ENCODE peak calls at places on chromosomes 16 and 17, in six cellular contexts. M is uterus; J is activated CD8-positive, alpha-beta T cell treated with anti-CD3 and anti-CD28 coated beads for 36 hours; O is osteocyte; D is WTC11; P is foreskin keratinocyte. V is an unnamed sample.

GRCh38 chr16:81600275-81600674 is 155.7 kb downstream of the CMIP start:
- DNase-seq in M (no peak), J (no peak), O (no peak), D (no peak), P (peak), V (peak)

GRCh38 chr16:86874141-86874540 is 295.8 kb downstream of the FOXL1 start:
- DNase-seq in M (no peak), J (peak), O (no peak), D (peak), P (no peak), V (peak)

GRCh38 chr17:39838057-39838456 is 26.1 kb downstream of the IKZF3 start:
- DNase-seq in M (no peak), J (no peak), O (no peak), D (no peak), P (no peak), V (no peak)

GRCh38 chr16:852451-853185 is 52.1 kb upstream of the GNG13 start:
- DNase-seq in M (no peak), J (no peak), O (no peak), D (no peak), P (no peak), V (no peak)

GRCh38 chr16:83705856-83706255 is 101.9 kb upstream of the HSBP1 start:
- DNase-seq in M (no peak), J (no peak), O (no peak), D (no peak), P (no peak), V (no peak)

GRCh38 chr16:24850289-24850931 is 4.6 kb downstream of the SLC5A11 start:
- DNase-seq in M (no peak), J (peak), O (no peak), D (no peak), P (no peak), V (peak)

GRCh38 chr16:80174416-80174815 is 366.4 kb upstream of the DYNLRB2 start:
- DNase-seq in M (no peak), J (no peak), O (no peak), D (no peak), P (peak), V (peak)

GRCh38 chr16:75566889-75567255 is 693 bp downstream of the GABARAPL2 start:
- DNase-seq in M (no peak), J (peak), O (no peak), D (peak), P (no peak), V (peak)

GRCh38 chr17:38558751-38559024 is 47.1 kb downstream of the SRCIN1 start:
- DNase-seq in M (peak), J (no peak), O (no peak), D (no peak), P (no peak), V (no peak)

GRCh38 chr17:19341641-19342610 is 20.6 kb downstream of the B9D1 start:
- DNase-seq in M (peak), J (no peak), O (no peak), D (peak), P (no peak), V (no peak)

GRCh38 chr16:9212621-9213020 is 121.2 kb downstream of the HAPSTR1 start:
- DNase-seq in M (no peak), J (no peak), O (no peak), D (no peak), P (no peak), V (no peak)

GRCh38 chr16:46896314-46896968 is 12.3 kb downstream of the GPT2 start:
- DNase-seq in M (no peak), J (no peak), O (no peak), D (no peak), P (no peak), V (no peak)

GRCh38 chr17:75625813-75626486 is 7.3 kb upstream of the SMIM5 start:
- DNase-seq in M (no peak), J (peak), O (no peak), D (peak), P (no peak), V (peak)

GRCh38 chr17:42675348-42675983 is 1.3 kb downstream of the PLEKHH3 start:
- DNase-seq in M (no peak), J (no peak), O (no peak), D (no peak), P (no peak), V (peak)

GRCh38 chr17:64163468-64163867 is 33.5 kb upstream of the ERN1 start:
- DNase-seq in M (no peak), J (no peak), O (no peak), D (no peak), P (no peak), V (no peak)

GRCh38 chr16:57483725-57484514 is 2.4 kb downstream of the DOK4 start:
- DNase-seq in M (no peak), J (no peak), O (no peak), D (no peak), P (no peak), V (no peak)

GRCh38 chr17:67503184-67503583 is 126.1 kb downstream of the PITPNC1 start:
- DNase-seq in M (no peak), J (peak), O (no peak), D (no peak), P (no peak), V (peak)

GRCh38 chr16:81321537-81321936 is 6.8 kb downstream of the GAN start:
- DNase-seq in M (no peak), J (no peak), O (no peak), D (no peak), P (no peak), V (no peak)

GRCh38 chr17:5418858-5419355 is 555 bp downstream of the NUP88 start:
- DNase-seq in M (no peak), J (peak), O (no peak), D (no peak), P (peak), V (peak)

GRCh38 chr16:81280393-81280792 is 34.4 kb upstream of the GAN start:
- DNase-seq in M (no peak), J (no peak), O (no peak), D (no peak), P (no peak), V (no peak)

GRCh38 chr17:5508855-5509254 is 22.5 kb downstream of the MIS12 start:
- DNase-seq in M (no peak), J (no peak), O (no peak), D (peak), P (no peak), V (no peak)

GRCh38 chr16:3878610-3879009 is 1.9 kb downstream of the CREBBP start:
- DNase-seq in M (no peak), J (no peak), O (no peak), D (no peak), P (no peak), V (no peak)

GRCh38 chr17:36592316-36592710 is 634 bp downstream of the DHRS11 start:
- DNase-seq in M (no peak), J (peak), O (no peak), D (peak), P (no peak), V (no peak)

GRCh38 chr17:57732062-57732461 is 13.0 kb downstream of the CCDC182 start:
- DNase-seq in M (no peak), J (no peak), O (no peak), D (no peak), P (peak), V (no peak)

GRCh38 chr17:53979991-53980390 is 157.3 kb downstream of the KIF2B start:
- DNase-seq in M (no peak), J (no peak), O (no peak), D (no peak), P (no peak), V (no peak)

GRCh38 chr17:7336240-7337175 is at the start of gene ACAP1:
- DNase-seq in M (no peak), J (peak), O (no peak), D (peak), P (no peak), V (no peak)

GRCh38 chr16:57689772-57690558 is 4.6 kb upstream of the DRC7 start:
- DNase-seq in M (peak), J (peak), O (no peak), D (no peak), P (no peak), V (no peak)

GRCh38 chr16:15055141-15056053 is 477 bp downstream of the NTAN1 start:
- DNase-seq in M (peak), J (peak), O (no peak), D (peak), P (no peak), V (no peak)

GRCh38 chr17:58249270-58250133 is 11.1 kb downstream of the LPO start:
- DNase-seq in M (peak), J (peak), O (peak), D (peak), P (no peak), V (peak)

GRCh38 chr17:46866747-46867146 is 15.4 kb downstream of the WNT9B start:
- DNase-seq in M (no peak), J (no peak), O (no peak), D (no peak), P (no peak), V (no peak)

GRCh38 chr16:86512860-86513470 is 2.6 kb downstream of the FOXF1 start:
- DNase-seq in M (no peak), J (no peak), O (no peak), D (no peak), P (no peak), V (no peak)

GRCh38 chr16:4361033-4361943 is 10.2 kb upstream of the PAM16 start:
- DNase-seq in M (no peak), J (no peak), O (no peak), D (no peak), P (no peak), V (no peak)

GRCh38 chr16:14015017-14015416 is 56.1 kb upstream of the MRTFB start:
- DNase-seq in M (no peak), J (no peak), O (no peak), D (no peak), P (no peak), V (no peak)

GRCh38 chr17:16888413-16889087 is 83.4 kb downstream of the TNFRSF13B start:
- DNase-seq in M (no peak), J (no peak), O (peak), D (no peak), P (no peak), V (no peak)

GRCh38 chr17:28938552-28938951 is 12.8 kb downstream of the PHF12 start:
- DNase-seq in M (no peak), J (no peak), O (no peak), D (no peak), P (no peak), V (no peak)

GRCh38 chr17:72287586-72287985 is 166.8 kb downstream of the SOX9 start:
- DNase-seq in M (no peak), J (no peak), O (no peak), D (no peak), P (no peak), V (no peak)

GRCh38 chr17:68061512-68062313 is 26.2 kb downstream of the KPNA2 start:
- DNase-seq in M (no peak), J (no peak), O (no peak), D (no peak), P (no peak), V (peak)

GRCh38 chr16:48374255-48374654 is 11.0 kb downstream of the SIAH1 start:
- DNase-seq in M (no peak), J (no peak), O (no peak), D (no peak), P (no peak), V (no peak)

GRCh38 chr16:87949071-87949744 is 2.0 kb upstream of the BANP start:
- DNase-seq in M (no peak), J (no peak), O (no peak), D (no peak), P (no peak), V (no peak)

GRCh38 chr16:87948735-87949070 is 2.5 kb upstream of the BANP start:
- DNase-seq in M (no peak), J (no peak), O (no peak), D (no peak), P (no peak), V (no peak)

GRCh38 chr16:87952751-87953150 is 1.5 kb downstream of the BANP start:
- DNase-seq in M (no peak), J (no peak), O (no peak), D (no peak), P (no peak), V (no peak)

GRCh38 chr16:87951550-87952538 is 610 bp downstream of the BANP start:
- DNase-seq in M (no peak), J (peak), O (no peak), D (no peak), P (no peak), V (peak)

DNA sequence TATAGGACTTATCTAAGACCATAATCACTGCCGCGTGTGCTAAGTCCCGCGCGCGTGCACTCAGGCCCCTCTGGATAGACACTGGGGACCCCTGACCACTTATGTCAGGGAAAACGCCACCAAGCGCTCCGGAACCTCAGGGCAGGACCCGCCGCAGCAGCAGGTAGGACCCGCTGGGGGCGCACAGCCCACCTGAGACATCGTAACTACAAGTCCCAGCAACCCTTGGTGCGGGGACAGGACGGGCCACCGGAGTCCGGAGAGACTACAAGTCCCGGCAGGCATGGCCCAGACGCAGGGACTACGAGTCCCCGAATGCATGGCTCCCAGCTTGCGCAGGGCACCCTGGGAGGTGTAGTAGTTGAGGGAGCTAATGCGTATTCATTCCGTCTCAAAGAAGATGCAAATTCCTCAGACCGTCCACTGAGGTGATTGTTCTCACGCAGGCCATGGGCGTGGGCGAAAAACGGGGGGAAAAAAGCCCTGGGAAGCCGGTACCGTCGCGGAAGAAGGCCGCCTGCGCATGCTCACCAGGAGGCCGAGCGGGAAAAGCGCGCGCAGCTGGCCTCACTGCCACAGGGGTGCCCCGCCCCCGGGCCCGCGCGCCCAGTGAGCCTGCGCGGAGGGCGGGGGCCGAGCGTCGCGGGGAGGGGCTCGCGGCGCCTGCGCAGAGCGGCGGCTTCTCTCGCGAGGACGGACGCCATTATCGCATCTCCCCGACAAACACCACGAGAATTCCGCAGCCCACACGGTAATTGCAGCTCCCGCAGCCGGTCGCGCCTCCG is at the start of gene BANP:
- DNase-seq in M (peak), J (peak), O (peak), D (peak), P (peak), V (peak)
- TF ChIP-seq CTCF in M (peak), J (peak), O (peak), D (no peak), P (peak), V (peak)

DNA sequence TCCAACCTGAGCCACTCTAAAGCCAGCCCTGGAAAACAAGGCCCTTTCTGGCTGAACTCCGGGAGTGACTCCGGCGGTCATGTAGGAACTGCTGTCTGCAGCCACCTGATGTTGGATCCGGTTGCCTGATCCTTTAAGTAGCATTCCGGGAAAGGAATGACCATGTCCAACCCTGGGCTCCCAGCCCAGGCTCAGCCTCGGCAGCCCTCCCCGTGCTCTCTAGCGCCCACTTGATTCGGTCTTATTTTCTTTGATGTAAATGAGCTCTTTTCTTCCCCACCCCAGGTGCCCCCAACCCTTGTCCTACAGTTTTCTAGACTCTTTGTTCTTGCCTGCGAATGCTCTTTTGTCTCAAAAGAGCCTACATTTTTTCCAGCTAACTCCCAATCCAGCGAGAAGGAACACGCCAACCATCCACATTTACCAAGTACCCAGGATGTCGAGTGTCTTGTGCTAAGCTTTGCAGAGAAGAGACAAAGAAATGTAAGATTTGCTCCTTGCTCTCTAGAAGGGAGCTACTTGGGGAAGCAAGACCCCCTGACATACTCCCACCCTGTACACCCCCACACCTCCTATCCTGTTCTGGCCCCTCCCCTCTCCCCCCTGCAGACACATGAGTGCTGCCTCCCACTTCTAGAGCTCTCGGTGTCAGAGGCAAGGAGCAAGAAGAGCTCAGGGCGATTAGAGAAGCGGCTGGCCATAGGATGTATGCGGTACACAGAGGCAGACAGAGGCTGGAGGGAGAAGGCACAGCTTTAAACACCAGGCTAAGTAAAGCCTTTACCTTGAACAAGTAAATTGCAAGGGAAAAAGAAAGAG is 53.8 kb downstream of the COG7 start:
- DNase-seq in M (no peak), J (no peak), O (no peak), D (peak), P (no peak), V (no peak)
- TF ChIP-seq CTCF in M (no peak), J (no peak), O (no peak), D (no peak), P (no peak), V (no peak)

GRCh38 chr17:49078248-49078647 is 54.3 kb upstream of the B4GALNT2 start:
- DNase-seq in M (no peak), J (no peak), O (no peak), D (no peak), P (no peak), V (no peak)

GRCh38 chr17:49079840-49080663 is 52.5 kb upstream of the B4GALNT2 start:
- DNase-seq in M (no peak), J (no peak), O (no peak), D (no peak), P (no peak), V (no peak)

GRCh38 chr17:49074851-49075540 is 57.6 kb upstream of the B4GALNT2 start:
- DNase-seq in M (no peak), J (no peak), O (no peak), D (no peak), P (no peak), V (no peak)

GRCh38 chr17:49071106-49071505 is 61.5 kb upstream of the B4GALNT2 start:
- DNase-seq in M (no peak), J (no peak), O (no peak), D (no peak), P (no peak), V (no peak)

DNA sequence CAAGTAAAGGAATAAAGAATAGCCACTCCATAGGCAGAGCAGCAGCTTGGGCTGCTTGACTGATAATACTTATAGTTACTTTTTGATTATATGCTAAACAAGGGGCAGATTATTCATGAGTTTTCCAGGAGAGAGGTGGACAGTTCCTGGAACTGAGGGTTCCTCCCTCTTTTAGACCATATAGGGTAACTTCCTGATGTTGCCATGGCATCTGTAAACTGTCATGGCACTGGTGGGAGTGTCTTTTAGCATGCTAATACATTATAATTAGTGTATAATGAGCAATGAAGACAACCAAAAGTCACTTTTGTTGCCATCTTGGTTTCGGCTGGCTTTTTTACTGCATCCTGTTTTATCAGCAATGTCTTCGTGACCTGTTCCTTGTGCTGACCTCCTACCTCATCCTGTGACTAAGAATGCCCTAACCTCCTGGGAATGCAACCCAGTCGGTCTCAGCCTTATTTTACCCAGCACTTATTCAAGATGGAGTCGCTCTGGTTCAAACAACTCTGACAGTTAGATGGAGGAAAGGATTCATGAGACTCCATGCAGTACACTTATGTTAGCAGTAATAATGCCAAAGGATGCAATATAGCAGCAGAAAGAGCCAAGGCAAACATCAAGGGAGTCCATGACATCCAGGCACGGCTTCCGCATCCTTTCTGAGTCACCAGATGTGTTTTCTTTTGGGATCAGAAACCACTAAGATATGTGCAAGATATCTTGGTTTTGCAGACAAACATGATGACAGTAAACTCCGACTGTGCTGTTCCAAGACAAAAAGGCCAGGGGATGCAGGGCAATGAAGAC is 55.8 kb upstream of the B4GALNT2 start:
- DNase-seq in M (no peak), J (no peak), O (no peak), D (no peak), P (no peak), V (peak)
- TF ChIP-seq CTCF in M (no peak), J (no peak), O (no peak), D (no peak), P (no peak), V (no peak)

GRCh38 chr16:50464325-50465290 is 83.6 kb upstream of the NKD1 start:
- DNase-seq in M (no peak), J (no peak), O (no peak), D (peak), P (no peak), V (no peak)
- TF ChIP-seq CTCF in M (no peak), J (no peak), O (no peak), D (peak), P (no peak), V (peak)

V was measured in MCF 10A.